ENCODE peak calls at places on chromosomes 1 and 21, in six cellular contexts. E is right atrium auricular region; M is dorsolateral prefrontal cortex; D is fibroblast of mammary gland; T is CD4-positive, alpha-beta T cell; N is natural killer cell. C is an unnamed sample.

GRCh38 chr1:109794319-109795132 is 30.8 kb upstream of the EPS8L3 start:
- DNase-seq in E (no peak), M (peak), D (peak), T (no peak), N (no peak), C (no peak)

GRCh38 chr1:226181996-226182714 is 4.4 kb downstream of the ACBD3 start:
- DNase-seq in E (peak), M (no peak), D (peak), T (no peak), N (no peak), C (peak)

GRCh38 chr1:121586369-121587229 is 401.8 kb downstream of the SRGAP2C start:
- DNase-seq in E (no peak), M (no peak), D (no peak), T (no peak), N (no peak), C (no peak)

GRCh38 chr1:216223521-216223920 is 199.7 kb downstream of the USH2A start:
- DNase-seq in E (no peak), M (no peak), D (no peak), T (no peak), N (no peak), C (no peak)

GRCh38 chr1:38305666-38306065 is 259.1 kb upstream of the POU3F1 start:
- DNase-seq in E (no peak), M (no peak), D (no peak), T (no peak), N (no peak), C (no peak)

GRCh38 chr1:24098907-24099637 is 12.9 kb downstream of the MYOM3 start:
- DNase-seq in E (no peak), M (no peak), D (no peak), T (no peak), N (no peak), C (no peak)

GRCh38 chr1:32496127-32496526 is 31.3 kb downstream of the ZBTB8B start:
- DNase-seq in E (no peak), M (no peak), D (peak), T (no peak), N (no peak), C (no peak)

GRCh38 chr1:164622057-164622840 is 63.3 kb downstream of the PBX1 start:
- DNase-seq in E (no peak), M (no peak), D (no peak), T (no peak), N (no peak), C (no peak)

GRCh38 chr1:147600119-147601111 is 59.1 kb downstream of the BCL9 start:
- DNase-seq in E (no peak), M (no peak), D (peak), T (no peak), N (no peak), C (peak)
- TF ChIP-seq CTCF in E (peak), M (peak), D (no peak), T (no peak), N (no peak), C (no peak)

GRCh38 chr1:76010802-76011201 is 63.7 kb upstream of the ST6GALNAC3 start:
- DNase-seq in E (no peak), M (no peak), D (no peak), T (no peak), N (no peak), C (no peak)

GRCh38 chr1:76006234-76006633 is 68.3 kb upstream of the ST6GALNAC3 start:
- DNase-seq in E (no peak), M (no peak), D (peak), T (no peak), N (no peak), C (no peak)

DNA sequence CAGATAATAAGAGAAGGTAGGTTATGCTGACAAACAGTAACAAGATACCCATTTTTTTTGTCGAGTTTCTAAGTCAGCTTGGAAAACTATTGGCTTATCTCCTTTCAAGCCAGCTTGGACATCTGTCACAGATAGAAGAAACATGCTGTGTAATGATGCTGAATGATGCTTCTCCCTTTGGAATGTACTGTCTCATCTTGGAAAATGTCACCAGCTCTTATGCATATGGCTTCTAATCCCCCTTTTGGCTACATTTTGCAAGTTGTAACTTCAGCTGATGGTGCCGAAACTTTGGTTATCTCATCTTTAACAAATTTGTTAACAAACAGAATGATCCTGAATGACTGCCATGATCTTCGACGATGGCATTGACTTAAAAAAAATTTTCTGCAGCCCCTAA is 68.8 kb upstream of the ST6GALNAC3 start:
- DNase-seq in E (no peak), M (no peak), D (peak), T (no peak), N (no peak), C (no peak)
- TF ChIP-seq CTCF in E (no peak), M (no peak), D (no peak), T (no peak), N (no peak), C (no peak)

DNA sequence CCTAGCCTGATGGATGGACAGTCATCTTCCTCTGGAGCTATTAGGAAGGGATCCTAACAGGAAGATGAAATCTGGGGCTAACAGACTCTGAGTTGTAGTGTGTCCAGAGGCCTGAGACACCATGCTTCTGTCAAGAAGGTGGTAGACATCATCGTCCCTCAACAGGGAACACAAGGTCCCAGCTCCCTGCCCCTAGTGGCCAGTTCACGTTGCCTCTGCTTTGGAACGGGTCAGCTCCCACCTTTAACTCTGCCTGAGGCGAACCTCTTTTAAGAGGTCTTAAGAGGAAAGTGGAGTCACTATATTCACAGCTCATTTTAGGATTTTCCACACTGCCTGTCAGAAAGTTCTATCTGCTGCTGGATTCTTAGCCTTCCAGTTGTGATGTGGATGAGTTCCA is 28.3 kb downstream of the LRRC71 start:
- DNase-seq in E (no peak), M (no peak), D (no peak), T (no peak), N (no peak), C (no peak)
- TF ChIP-seq CTCF in E (no peak), M (no peak), D (no peak), T (no peak), N (no peak), C (no peak)

GRCh38 chr21:38170705-38171682 is 85.8 kb upstream of the KCNJ15 start:
- DNase-seq in E (no peak), M (no peak), D (peak), T (no peak), N (no peak), C (no peak)
- TF ChIP-seq CTCF in E (no peak), M (no peak), D (peak), T (no peak), N (no peak), C (no peak)

DNA sequence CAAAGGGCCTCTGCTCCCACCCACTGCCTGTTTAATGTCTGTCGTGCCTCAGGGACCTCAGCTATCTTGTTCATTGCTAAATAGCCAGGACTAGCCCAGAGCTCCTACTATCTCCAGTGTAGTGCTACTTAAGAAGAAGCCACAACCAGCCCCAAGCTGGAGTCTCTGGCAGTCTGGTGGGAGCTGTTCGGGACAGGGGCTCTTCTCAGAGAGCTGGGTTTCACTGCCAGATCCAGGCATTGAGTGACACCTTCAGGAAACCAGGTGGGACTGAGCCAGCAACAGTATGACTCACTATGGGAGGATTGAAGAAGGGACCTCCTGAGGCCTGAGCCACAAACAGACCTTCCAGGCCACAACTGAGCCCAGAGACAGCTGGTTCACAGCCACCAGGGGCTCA is 25.4 kb downstream of the MATN1 start:
- DNase-seq in E (no peak), M (no peak), D (peak), T (no peak), N (no peak), C (no peak)
- TF ChIP-seq CTCF in E (no peak), M (no peak), D (no peak), T (no peak), N (no peak), C (no peak)

GRCh38 chr1:170596701-170597100 is 64.7 kb downstream of the GORAB start:
- DNase-seq in E (no peak), M (no peak), D (no peak), T (no peak), N (no peak), C (no peak)

GRCh38 chr1:170594227-170594626 is 62.3 kb downstream of the GORAB start:
- DNase-seq in E (no peak), M (no peak), D (no peak), T (no peak), N (no peak), C (no peak)

GRCh38 chr1:170598618-170599017 is 65.3 kb upstream of the PRRX1 start:
- DNase-seq in E (no peak), M (no peak), D (no peak), T (no peak), N (no peak), C (no peak)

GRCh38 chr1:170601866-170602265 is 62.1 kb upstream of the PRRX1 start:
- DNase-seq in E (no peak), M (no peak), D (no peak), T (no peak), N (no peak), C (no peak)

DNA sequence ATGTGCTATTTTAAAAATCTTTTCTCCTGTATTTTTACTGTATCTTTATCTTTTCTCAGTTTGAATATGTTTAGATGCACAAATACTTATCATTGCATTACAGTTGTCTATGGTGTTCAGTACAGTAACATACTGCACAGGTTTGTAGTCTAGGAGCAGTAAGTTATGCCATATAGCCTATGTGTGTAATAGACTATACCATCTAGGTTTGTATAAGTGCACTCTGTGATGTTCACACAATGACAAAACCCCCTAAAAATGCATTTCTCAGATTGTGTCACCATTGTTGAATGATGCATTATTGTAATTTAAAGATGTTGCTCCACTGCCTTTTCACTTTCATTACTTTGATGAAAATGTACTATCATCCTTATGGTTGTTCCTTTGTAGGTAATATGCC is 64.9 kb upstream of the PRRX1 start:
- DNase-seq in E (no peak), M (no peak), D (no peak), T (no peak), N (no peak), C (no peak)
- TF ChIP-seq CTCF in E (no peak), M (no peak), D (no peak), T (no peak), N (no peak), C (no peak)

GRCh38 chr21:26844258-26845065 is 747 bp downstream of the ADAMTS1 start:
- DNase-seq in E (no peak), M (peak), D (no peak), T (no peak), N (peak), C (no peak)
- TF ChIP-seq CTCF in E (no peak), M (peak), D (no peak), T (no peak), N (no peak), C (no peak)

GRCh38 chr21:33380483-33380998 is 22.7 kb upstream of the IFNGR2 start:
- DNase-seq in E (peak), M (peak), D (peak), T (peak), N (peak), C (peak)
- TF ChIP-seq CTCF in E (no peak), M (no peak), D (no peak), T (no peak), N (no peak), C (no peak)

GRCh38 chr1:160544647-160545046 is 21.6 kb upstream of the SLAMF6 start:
- DNase-seq in E (no peak), M (no peak), D (peak), T (no peak), N (no peak), C (no peak)
- TF ChIP-seq CTCF in E (no peak), M (peak), D (peak), T (peak), N (peak), C (peak)

GRCh38 chr1:89276690-89277089 is 4.0 kb upstream of the GBP5 start:
- DNase-seq in E (no peak), M (no peak), D (no peak), T (no peak), N (no peak), C (no peak)
- TF ChIP-seq CTCF in E (no peak), M (no peak), D (no peak), T (no peak), N (no peak), C (no peak)